ENCODE peak calls at places on chromosomes 2 and 18, in nine cellular contexts. W is NCI-H446; Q is posterior vena cava; V is NCI-H2081; D is activated naive CD4-positive, alpha-beta T cell treated with Interleukin-2 at 50 U/mL for 16 hours; F is effector memory CD8-positive, alpha-beta T cell; H is T-helper 22 cell; I is SW480; N is MCF 10A. G is an unnamed sample.

GRCh38 chr2:46329803-46330775 is 32.9 kb downstream of the EPAS1 start:
- DNase-seq in W (no peak), Q (no peak), V (no peak), D (no peak), F (no peak), H (no peak), I (no peak), N (peak; percentile 90), G (no peak)

GRCh38 chr2:218397502-218398436 is 1.9 kb upstream of the CTDSP1 start:
- DNase-seq in W (no peak), Q (peak; percentile 95), V (no peak), D (peak; percentile 55), F (peak; percentile 51), H (peak; percentile 48), I (peak; percentile 86), N (peak; percentile 90), G (peak; percentile 45)

GRCh38 chr18:23998811-23999210 is 15.7 kb upstream of the TTC39C start:
- DNase-seq in W (no peak), Q (no peak), V (peak; percentile 92), D (no peak), F (no peak), H (no peak), I (peak; percentile 98), N (peak; percentile 95), G (no peak)

GRCh38 chr2:156538083-156538504 is 101.9 kb downstream of the GPD2 start:
- DNase-seq in W (no peak), Q (no peak), V (no peak), D (no peak), F (no peak), H (no peak), I (no peak), N (no peak), G (no peak)

GRCh38 chr18:7924616-7925015 is 357.5 kb downstream of the PTPRM start:
- DNase-seq in W (no peak), Q (no peak), V (no peak), D (no peak), F (no peak), H (no peak), I (no peak), N (no peak), G (peak; percentile 40)

GRCh38 chr2:151775057-151775740 is 40.9 kb upstream of the NEB start:
- DNase-seq in W (no peak), Q (no peak), V (no peak), D (no peak), F (no peak), H (no peak), I (no peak), N (no peak), G (no peak)

GRCh38 chr2:242024751-242025355 is 155.3 kb downstream of the RTP5 start:
- DNase-seq in W (no peak), Q (no peak), V (no peak), D (no peak), F (no peak), H (no peak), I (no peak), N (no peak), G (no peak)

GRCh38 chr18:48817021-48817461 is 133.7 kb downstream of the SMAD7 start:
- DNase-seq in W (no peak), Q (no peak), V (no peak), D (no peak), F (no peak), H (no peak), I (no peak), N (no peak), G (no peak)

GRCh38 chr2:172108587-172108930 is 5.9 kb upstream of the DLX2 start:
- DNase-seq in W (no peak), Q (no peak), V (no peak), D (no peak), F (no peak), H (no peak), I (no peak), N (no peak), G (no peak)

GRCh38 chr18:46373787-46374186 is 269.6 kb downstream of the HAUS1 start:
- DNase-seq in W (no peak), Q (no peak), V (no peak), D (no peak), F (no peak), H (no peak), I (no peak), N (no peak), G (no peak)

GRCh38 chr2:49973917-49974368 is 819.6 kb upstream of the FSHR start:
- DNase-seq in W (peak; percentile 84), Q (peak; percentile 83), V (peak; percentile 92), D (peak; percentile 48), F (no peak), H (peak; percentile 0), I (peak; percentile 29), N (no peak), G (peak; percentile 93)

GRCh38 chr2:70995227-70995729 is 605 bp upstream of the TEX261 start:
- DNase-seq in W (no peak), Q (peak; percentile 79), V (peak; percentile 33), D (peak; percentile 53), F (peak; percentile 48), H (peak; percentile 42), I (peak; percentile 80), N (peak; percentile 64), G (peak; percentile 63)

GRCh38 chr18:25299426-25299825 is 52.5 kb downstream of the ZNF521 start:
- DNase-seq in W (no peak), Q (no peak), V (no peak), D (no peak), F (no peak), H (no peak), I (peak; percentile 6), N (peak; percentile 22), G (no peak)

GRCh38 chr18:56953444-56953843 is 193.4 kb upstream of the BOD1L2 start:
- DNase-seq in W (no peak), Q (no peak), V (no peak), D (no peak), F (no peak), H (no peak), I (no peak), N (no peak), G (no peak)

GRCh38 chr2:88258208-88258607 is 88.1 kb downstream of the THNSL2 start:
- DNase-seq in W (no peak), Q (no peak), V (no peak), D (no peak), F (no peak), H (no peak), I (no peak), N (peak; percentile 88), G (no peak)

GRCh38 chr18:9743200-9744016 is 35.3 kb downstream of the RAB31 start:
- DNase-seq in W (no peak), Q (no peak), V (no peak), D (no peak), F (no peak), H (no peak), I (peak; percentile 96), N (peak; percentile 99), G (no peak)

GRCh38 chr2:240848900-240849680 is 19.5 kb upstream of the AGXT start:
- DNase-seq in W (no peak), Q (no peak), V (no peak), D (no peak), F (no peak), H (no peak), I (no peak), N (no peak), G (no peak)

GRCh38 chr18:13218376-13219011 is at the start of gene LDLRAD4:
- DNase-seq in W (no peak), Q (peak; percentile 88), V (peak; percentile 9), D (peak; percentile 30), F (no peak), H (no peak), I (no peak), N (no peak), G (peak; percentile 59)

GRCh38 chr2:237731663-237732062 is 66.9 kb upstream of the RBM44 start:
- DNase-seq in W (no peak), Q (no peak), V (peak; percentile 25), D (peak; percentile 57), F (no peak), H (no peak), I (peak; percentile 48), N (peak; percentile 86), G (no peak)

GRCh38 chr2:240876475-240877251 is 8.0 kb downstream of the AGXT start:
- DNase-seq in W (no peak), Q (peak; percentile 73), V (no peak), D (no peak), F (no peak), H (no peak), I (no peak), N (no peak), G (no peak)

GRCh38 chr18:12625242-12625641 is 32.7 kb downstream of the SPIRE1 start:
- DNase-seq in W (no peak), Q (no peak), V (no peak), D (no peak), F (no peak), H (no peak), I (no peak), N (peak; percentile 24), G (no peak)

GRCh38 chr2:26768759-26769500 is 4.8 kb downstream of the SLC35F6 start:
- DNase-seq in W (no peak), Q (peak; percentile 95), V (no peak), D (no peak), F (no peak), H (no peak), I (no peak), N (peak; percentile 91), G (no peak)

GRCh38 chr2:33598472-33599174 is 476 bp downstream of the FAM98A start:
- DNase-seq in W (no peak), Q (peak; percentile 88), V (no peak), D (peak; percentile 50), F (no peak), H (no peak), I (peak; percentile 58), N (peak; percentile 54), G (peak; percentile 54)

GRCh38 chr18:35379421-35379820 is 2.3 kb upstream of the ZNF396 start:
- DNase-seq in W (no peak), Q (no peak), V (no peak), D (no peak), F (no peak), H (no peak), I (no peak), N (no peak), G (no peak)

GRCh38 chr2:68236876-68237275 is 15.5 kb downstream of the PPP3R1 start:
- DNase-seq in W (no peak), Q (no peak), V (no peak), D (no peak), F (no peak), H (no peak), I (no peak), N (no peak), G (no peak)

GRCh38 chr2:7377861-7378569 is 460.8 kb downstream of the RNF144A start:
- DNase-seq in W (no peak), Q (no peak), V (peak; percentile 11), D (no peak), F (no peak), H (no peak), I (no peak), N (peak; percentile 57), G (peak; percentile 88)

GRCh38 chr2:197838036-197838435 is 33.6 kb downstream of the PLCL1 start:
- DNase-seq in W (no peak), Q (no peak), V (no peak), D (peak; percentile 8), F (no peak), H (no peak), I (no peak), N (no peak), G (no peak)

GRCh38 chr2:129754431-129754830 is 225.0 kb upstream of the RAB6C start:
- DNase-seq in W (no peak), Q (no peak), V (no peak), D (no peak), F (no peak), H (no peak), I (no peak), N (no peak), G (no peak)

GRCh38 chr2:229884775-229885699 is 36.8 kb downstream of the TRIP12 start:
- DNase-seq in W (no peak), Q (no peak), V (no peak), D (no peak), F (no peak), H (no peak), I (no peak), N (no peak), G (no peak)

GRCh38 chr2:54471221-54471711 is 15.1 kb downstream of the SPTBN1 start:
- DNase-seq in W (peak; percentile 45), Q (no peak), V (no peak), D (no peak), F (no peak), H (no peak), I (peak; percentile 21), N (peak; percentile 63), G (peak; percentile 31)

GRCh38 chr2:191321861-191322662 is 76.9 kb downstream of the MYO1B start:
- DNase-seq in W (no peak), Q (no peak), V (no peak), D (no peak), F (no peak), H (no peak), I (no peak), N (peak; percentile 48), G (no peak)